ENCODE peak calls at places on chromosomes 16 and 17, in four cellular contexts. D is neural progenitor cell, C is DND-41, J is dorsolateral prefrontal cortex. H is an unnamed sample.
A peak's percentile ranks its signal among the peaks of the same experiment; 100 is the strongest.

GRCh38 chr17:31428111-31428510 is 36.6 kb downstream of the RAB11FIP4 start:
- DNase-seq in J (no peak), D (no peak), C (no peak), H (no peak)

GRCh38 chr16:12586701-12587100 is 217.0 kb downstream of the CPPED1 start:
- DNase-seq in D (no peak), C (no peak), J (no peak), H (no peak)

GRCh38 chr17:57986841-57987581 is 1.0 kb downstream of the VEZF1 start:
- DNase-seq in C (peak; percentile 56), D (peak; percentile 78), J (peak; percentile 54), H (no peak)

GRCh38 chr16:3458278-3458851 is 14.9 kb downstream of the NAA60 start:
- DNase-seq in J (no peak), D (peak; percentile 76), C (peak; percentile 20), H (no peak)

GRCh38 chr16:12188674-12189249 is 212.2 kb downstream of the SNX29 start:
- DNase-seq in C (no peak), J (no peak), D (no peak), H (no peak)

GRCh38 chr17:79954281-79955166 is 81.1 kb downstream of the TBC1D16 start:
- DNase-seq in D (no peak), C (no peak), J (peak; percentile 32), H (no peak)

GRCh38 chr17:37301288-37301687 is 74.5 kb upstream of the C17orf78 start:
- DNase-seq in D (peak; percentile 18), C (no peak), J (peak; percentile 50), H (no peak)

GRCh38 chr16:985237-985636 is 3.7 kb downstream of the SOX8 start:
- DNase-seq in C (no peak), J (peak; percentile 78), D (no peak), H (no peak)

GRCh38 chr17:82889496-82890338 is 49.9 kb upstream of the ZNF750 start:
- DNase-seq in J (no peak), C (no peak), D (no peak), H (no peak)

GRCh38 chr16:84223456-84223855 is 16.4 kb downstream of the KCNG4 start:
- DNase-seq in C (no peak), D (no peak), J (no peak), H (no peak)

GRCh38 chr17:42673885-42674754 is 2.7 kb downstream of the PLEKHH3 start:
- DNase-seq in C (peak; percentile 21), D (peak; percentile 74), J (no peak), H (no peak)

GRCh38 chr16:27242868-27243590 is 25.5 kb downstream of the NSMCE1 start:
- DNase-seq in C (peak; percentile 52), D (peak; percentile 62), J (no peak), H (peak; percentile 59)

GRCh38 chr17:75753514-75754377 is 11.2 kb downstream of the GALK1 start:
- DNase-seq in J (peak; percentile 80), C (peak; percentile 80), D (peak; percentile 89), H (peak; percentile 82)
- H3K4me3 ChIP-seq in J (peak overlapping the region; percentile 61), C (peak overlapping the region; percentile 56), D (peak overlapping the region; percentile 46), H (peak overlapping the region; percentile 74)

GRCh38 chr17:67737145-67737544 is 19.4 kb downstream of the NOL11 start:
- DNase-seq in D (no peak), C (no peak), J (no peak), H (no peak)
- TF ChIP-seq CTCF in D (no peak), C (no peak), J (no peak), H (no peak)

GRCh38 chr17:39701012-39701783 is 1.3 kb downstream of the ERBB2 start:
- DNase-seq in J (no peak), C (no peak), D (peak; percentile 30), H (no peak)

GRCh38 chr17:39700148-39700987 is 504 bp downstream of the ERBB2 start:
- DNase-seq in J (no peak), D (peak; percentile 77), C (no peak), H (no peak)

GRCh38 chr17:39697961-39698360 is 1.9 kb upstream of the ERBB2 start:
- DNase-seq in C (no peak), J (no peak), D (no peak), H (no peak)

GRCh38 chr17:39701784-39702422 is 2.0 kb downstream of the ERBB2 start:
- DNase-seq in J (no peak), C (no peak), D (peak; percentile 5), H (no peak)

DNA sequence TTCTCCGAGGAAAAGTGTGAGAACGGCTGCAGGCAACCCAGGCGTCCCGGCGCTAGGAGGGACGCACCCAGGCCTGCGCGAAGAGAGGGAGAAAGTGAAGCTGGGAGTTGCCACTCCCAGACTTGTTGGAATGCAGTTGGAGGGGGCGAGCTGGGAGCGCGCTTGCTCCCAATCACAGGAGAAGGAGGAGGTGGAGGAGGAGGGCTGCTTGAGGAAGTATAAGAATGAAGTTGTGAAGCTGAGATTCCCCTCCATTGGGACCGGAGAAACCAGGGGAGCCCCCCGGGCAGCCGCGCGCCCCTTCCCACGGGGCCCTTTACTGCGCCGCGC is at the start of gene ERBB2:
- DNase-seq in C (no peak), J (no peak), D (peak; percentile 85), H (no peak)
- H3K4me3 ChIP-seq in C (no peak within 1 kb of the TSS), J (peak within 1 kb of the TSS; percentile 47), D (peak within 1 kb of the TSS; percentile 96), H (no peak within 1 kb of the TSS)

GRCh38 chr16:75578725-75579124 is 12.5 kb downstream of the GABARAPL2 start:
- DNase-seq in D (no peak), J (no peak), C (no peak), H (no peak)

GRCh38 chr16:75576384-75576811 is 10.2 kb downstream of the GABARAPL2 start:
- DNase-seq in D (no peak), J (no peak), C (no peak), H (no peak)

GRCh38 chr16:75572859-75573542 is 6.8 kb downstream of the GABARAPL2 start:
- DNase-seq in C (no peak), D (no peak), J (no peak), H (no peak)

GRCh38 chr16:75578212-75578611 is 12.0 kb downstream of the GABARAPL2 start:
- DNase-seq in D (no peak), C (no peak), J (no peak), H (no peak)

DNA sequence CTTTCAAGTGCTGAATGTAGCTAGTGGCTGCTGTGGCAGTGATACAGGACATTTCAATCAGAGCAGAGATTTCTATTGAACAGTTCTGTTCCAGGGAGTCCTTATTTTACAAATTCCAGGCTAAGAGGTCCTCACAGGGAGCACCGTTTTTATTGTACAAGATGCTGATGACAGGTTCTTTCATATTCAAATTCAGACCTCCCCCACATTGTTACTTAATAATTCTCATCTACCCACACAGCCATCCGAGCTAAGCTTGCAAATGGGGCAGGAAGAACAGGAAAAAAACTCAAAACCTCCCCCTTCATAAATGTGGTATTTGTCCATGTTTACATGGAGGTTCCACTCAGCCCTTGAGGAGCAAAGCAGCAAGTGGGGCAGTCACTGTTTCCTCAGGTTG is 9.8 kb downstream of the GABARAPL2 start:
- DNase-seq in D (no peak), J (no peak), C (no peak), H (no peak)
- TF ChIP-seq CTCF in D (no peak), J (no peak), C (no peak), H (no peak)

GRCh38 chr17:38420518-38420917 is 7.7 kb upstream of the ARHGAP23 start:
- DNase-seq in C (no peak), J (no peak), D (no peak), H (no peak)

GRCh38 chr17:38418069-38418692 is 10.1 kb upstream of the ARHGAP23 start:
- DNase-seq in D (no peak), J (no peak), C (no peak), H (no peak)

GRCh38 chr17:38421224-38421841 is 6.9 kb upstream of the ARHGAP23 start:
- DNase-seq in J (no peak), D (peak; percentile 52), C (peak; percentile 51), H (no peak)

GRCh38 chr17:38418693-38419507 is 9.4 kb upstream of the ARHGAP23 start:
- DNase-seq in D (peak; percentile 64), J (no peak), C (peak; percentile 66), H (no peak)

GRCh38 chr17:38419508-38419981 is 8.7 kb upstream of the ARHGAP23 start:
- DNase-seq in D (no peak), C (no peak), J (no peak), H (no peak)
- H3K4me3 ChIP-seq in D (peak overlapping the region; percentile 56), C (peak overlapping the region; percentile 56), J (peak overlapping the region; percentile 58), H (no peak overlapping the region)

GRCh38 chr16:21683184-21683583 is 19.4 kb downstream of the OTOA start:
- DNase-seq in J (no peak), D (no peak), C (no peak), H (no peak)

GRCh38 chr16:21685034-21685455 is 21.3 kb downstream of the OTOA start:
- DNase-seq in J (no peak), D (peak; percentile 79), C (no peak), H (no peak)

GRCh38 chr16:21689107-21689506 is 25.3 kb downstream of the OTOA start:
- DNase-seq in J (no peak), C (no peak), D (no peak), H (no peak)

GRCh38 chr16:21684199-21684598 is 20.4 kb downstream of the OTOA start:
- DNase-seq in J (no peak), C (peak; percentile 27), D (peak; percentile 33), H (no peak)
- TF ChIP-seq CTCF in J (peak; percentile 44), C (peak; percentile 73), D (peak; percentile 67), H (peak; percentile 50)

GRCh38 chr17:50558955-50559614 is 1.4 kb upstream of the CACNA1G start:
- DNase-seq in D (peak; percentile 86), J (no peak), C (no peak), H (no peak)

GRCh38 chr17:50559674-50560184 is 786 bp upstream of the CACNA1G start:
- DNase-seq in J (peak; percentile 69), C (no peak), D (peak; percentile 88), H (no peak)

GRCh38 chr17:50558091-50558490 is 2.4 kb upstream of the CACNA1G start:
- DNase-seq in D (no peak), J (no peak), C (no peak), H (no peak)

GRCh38 chr17:50557265-50558029 is 3.1 kb upstream of the CACNA1G start:
- DNase-seq in J (no peak), C (no peak), D (no peak), H (no peak)

GRCh38 chr17:50558581-50558954 is 1.9 kb upstream of the CACNA1G start:
- DNase-seq in J (no peak), C (no peak), D (no peak), H (no peak)
- H3K4me3 ChIP-seq in J (no peak overlapping the region), C (no peak overlapping the region), D (peak overlapping the region; percentile 86), H (no peak overlapping the region)

GRCh38 chr17:59561042-59561441 is 4.4 kb upstream of the DHX40 start:
- DNase-seq in D (peak; percentile 22), C (peak; percentile 10), J (no peak), H (peak; percentile 23)
- TF ChIP-seq CTCF in D (peak; percentile 32), C (peak; percentile 46), J (no peak), H (peak; percentile 40)

GRCh38 chr17:78762007-78762406 is 20.1 kb downstream of the CYTH1 start:
- DNase-seq in J (no peak), C (no peak), D (no peak), H (no peak)

GRCh38 chr17:78763561-78763960 is 18.5 kb downstream of the CYTH1 start:
- DNase-seq in C (no peak), D (no peak), J (no peak), H (no peak)

GRCh38 chr17:78759969-78760352 is 22.1 kb downstream of the CYTH1 start:
- DNase-seq in J (no peak), C (no peak), D (no peak), H (no peak)

GRCh38 chr17:78764871-78765270 is 17.2 kb downstream of the CYTH1 start:
- DNase-seq in C (no peak), J (peak; percentile 50), D (no peak), H (no peak)

GRCh38 chr17:78759203-78759968 is 22.7 kb downstream of the CYTH1 start:
- DNase-seq in J (no peak), D (no peak), C (peak; percentile 83), H (peak; percentile 80)
- H3K4me3 ChIP-seq in J (no peak overlapping the region), D (no peak overlapping the region), C (peak overlapping the region; percentile 33), H (peak overlapping the region; percentile 43)